ENCODE peak calls at places on chromosomes 1 and 21, in ten cellular contexts. R is fibroblast of mammary gland; X is HCT116; S is CD8-positive, alpha-beta T cell; K is epithelial cell of esophagus; B is fibroblast of lung; P is breast epithelium; Z is heart left ventricle; V is glutamatergic neuron; G is bronchial epithelial cell. E is an unnamed sample.

GRCh38 chr1:205041998-205042910 is 758 bp upstream of the CNTN2 start:
- DNase-seq in R (no peak), X (no peak), S (no peak), K (no peak), B (no peak), P (no peak), Z (no peak), V (peak), G (no peak), E (no peak)

GRCh38 chr1:153520818-153521476 is 14.8 kb downstream of the S100A6 start:
- DNase-seq in R (no peak), X (no peak), S (no peak), K (no peak), B (no peak), P (no peak), Z (no peak), V (no peak), G (no peak), E (no peak)

GRCh38 chr1:210093461-210093860 is 139.1 kb upstream of the SERTAD4 start:
- DNase-seq in R (no peak), X (no peak), S (no peak), K (no peak), B (no peak), P (no peak), Z (no peak), V (no peak), G (no peak), E (no peak)

GRCh38 chr1:6523566-6523965 is 30.7 kb downstream of the NOL9 start:
- DNase-seq in R (peak), X (peak), S (no peak), K (peak), B (peak), P (no peak), Z (no peak), V (no peak), G (peak), E (no peak)

GRCh38 chr1:173164178-173164577 is 43.0 kb downstream of the TNFSF4 start:
- DNase-seq in R (no peak), X (no peak), S (no peak), K (no peak), B (no peak), P (no peak), Z (no peak), V (no peak), G (no peak), E (no peak)

GRCh38 chr1:229839800-229840199 is 213.8 kb downstream of the URB2 start:
- DNase-seq in R (no peak), X (no peak), S (no peak), K (no peak), B (no peak), P (no peak), Z (no peak), V (no peak), G (no peak), E (no peak)

GRCh38 chr1:155324717-155325595 is 4.3 kb downstream of the RUSC1 start:
- DNase-seq in R (peak), X (peak), S (no peak), K (peak), B (no peak), P (peak), Z (peak), V (peak), G (peak), E (peak)

GRCh38 chr1:167562697-167563096 is 9.1 kb upstream of the CREG1 start:
- DNase-seq in R (peak), X (no peak), S (no peak), K (peak), B (peak), P (no peak), Z (no peak), V (no peak), G (peak), E (no peak)

GRCh38 chr1:215059947-215060346 is 22.6 kb upstream of the KCNK2 start:
- DNase-seq in R (no peak), X (no peak), S (no peak), K (no peak), B (no peak), P (no peak), Z (no peak), V (no peak), G (no peak), E (no peak)

GRCh38 chr1:24694380-24694843 is 50.8 kb upstream of the CLIC4 start:
- DNase-seq in R (peak), X (no peak), S (no peak), K (no peak), B (peak), P (no peak), Z (peak), V (no peak), G (no peak), E (no peak)

GRCh38 chr1:243748227-243748626 is 101.8 kb downstream of the AKT3 start:
- DNase-seq in R (no peak), X (no peak), S (no peak), K (no peak), B (no peak), P (no peak), Z (no peak), V (no peak), G (no peak), E (no peak)

GRCh38 chr1:97384294-97384952 is 536.4 kb downstream of the DPYD start:
- DNase-seq in R (peak), X (peak), S (no peak), K (peak), B (peak), P (no peak), Z (no peak), V (no peak), G (peak), E (no peak)

GRCh38 chr1:181768216-181768929 is 285.1 kb downstream of the CACNA1E start:
- DNase-seq in R (no peak), X (no peak), S (no peak), K (peak), B (no peak), P (no peak), Z (no peak), V (no peak), G (peak), E (no peak)

GRCh38 chr1:71587961-71588360 is 507.1 kb upstream of the ZRANB2 start:
- DNase-seq in R (peak), X (no peak), S (no peak), K (peak), B (peak), P (no peak), Z (no peak), V (no peak), G (peak), E (no peak)

GRCh38 chr1:71592646-71593274 is 511.9 kb upstream of the ZRANB2 start:
- DNase-seq in R (no peak), X (no peak), S (no peak), K (no peak), B (no peak), P (no peak), Z (no peak), V (no peak), G (no peak), E (no peak)

GRCh38 chr1:71589005-71589404 is 508.2 kb upstream of the ZRANB2 start:
- DNase-seq in R (no peak), X (no peak), S (no peak), K (no peak), B (no peak), P (no peak), Z (no peak), V (no peak), G (no peak), E (no peak)

GRCh38 chr1:71593523-71593922 is 512.7 kb upstream of the ZRANB2 start:
- DNase-seq in R (peak), X (no peak), S (no peak), K (no peak), B (peak), P (no peak), Z (no peak), V (no peak), G (peak), E (no peak)
- TF ChIP-seq CTCF in R (peak), X (no peak), S (no peak), K (peak), B (no peak), P (no peak), Z (no peak), V (peak), G (peak), E (no peak)

GRCh38 chr21:22211943-22212342 is 1213.7 kb downstream of the NCAM2 start:
- DNase-seq in R (no peak), X (no peak), S (no peak), K (no peak), B (no peak), P (no peak), Z (no peak), V (no peak), G (no peak), E (no peak)
- TF ChIP-seq CTCF in R (no peak), X (no peak), S (no peak), K (no peak), B (no peak), P (no peak), Z (no peak), V (no peak), G (no peak), E (no peak)

DNA sequence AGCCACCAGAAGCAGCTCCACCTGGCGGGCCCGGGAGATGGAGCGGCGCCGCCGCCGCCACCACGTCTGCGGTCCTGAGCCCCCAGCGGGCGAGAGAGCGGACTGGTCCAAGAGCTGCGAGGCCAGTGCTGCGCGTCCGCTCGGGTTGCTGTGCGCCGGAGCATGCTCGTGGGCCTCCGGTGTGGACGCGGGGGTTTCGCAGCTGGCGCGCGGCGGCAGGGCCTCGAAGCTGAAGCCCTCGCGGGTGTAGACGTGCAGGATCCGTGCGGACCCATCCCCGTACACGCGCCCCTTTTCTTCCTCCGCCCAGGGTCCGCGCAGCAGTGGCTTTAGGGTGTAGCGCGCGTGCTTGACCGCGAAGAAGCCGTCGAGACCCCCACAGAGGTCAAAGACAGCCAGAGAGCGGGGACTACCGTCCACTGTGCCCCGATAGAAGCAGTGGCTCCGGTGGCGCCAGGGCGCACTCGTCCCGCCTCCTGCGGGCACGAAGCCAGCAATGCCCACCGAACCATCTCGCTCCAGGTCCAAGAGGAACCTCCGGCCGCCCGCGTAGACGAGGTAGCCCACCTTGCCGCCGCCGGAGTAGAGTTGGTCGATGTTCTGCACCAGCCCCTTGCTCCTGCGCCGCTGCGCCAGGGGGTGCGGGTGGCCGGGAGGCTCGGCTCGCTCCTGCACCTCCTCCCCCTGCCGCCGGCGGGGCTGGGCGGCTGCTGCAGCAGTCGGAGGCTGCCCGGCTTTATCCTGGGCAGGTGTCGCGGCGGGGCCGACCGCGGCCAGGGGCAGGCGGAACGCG is 1.1 kb downstream of the ADAMTS5 start:
- DNase-seq in R (peak), X (no peak), S (no peak), K (peak), B (no peak), P (peak), Z (peak), V (peak), G (no peak), E (peak)
- TF ChIP-seq CTCF in R (peak), X (no peak), S (no peak), K (no peak), B (peak), P (no peak), Z (peak), V (peak), G (peak), E (peak)

GRCh38 chr1:212920895-212921294 is 29.4 kb upstream of the VASH2 start:
- DNase-seq in R (no peak), X (no peak), S (no peak), K (no peak), B (no peak), P (no peak), Z (no peak), V (no peak), G (no peak), E (no peak)
- TF ChIP-seq CTCF in R (peak), X (peak), S (no peak), K (no peak), B (no peak), P (no peak), Z (peak), V (peak), G (peak), E (no peak)

E was measured in uterus.